ENCODE peak calls at places on chromosomes 12 and 14, in six cellular contexts. H, A, X, Y, V and L are unnamed samples.

GRCh38 chr14:100581228-100582145 is 5.7 kb downstream of the BEGAIN start:
- DNase-seq in H (no peak), A (no peak), X (peak; percentile 2), Y (no peak), V (no peak), L (no peak)

GRCh38 chr14:87687338-87687876 is 305.6 kb downstream of the GALC start:
- DNase-seq in H (no peak), A (no peak), X (no peak), Y (no peak), V (no peak), L (no peak)

GRCh38 chr12:112409906-112410244 is 470 bp upstream of the RPL6 start:
- DNase-seq in H (no peak), A (no peak), X (no peak), Y (no peak), V (no peak), L (no peak)

GRCh38 chr12:124684971-124685688 is 117.7 kb upstream of the NCOR2 start:
- DNase-seq in H (no peak), A (peak; percentile 69), X (no peak), Y (no peak), V (no peak), L (peak; percentile 68)

GRCh38 chr12:27009926-27010325 is 4.3 kb downstream of the TM7SF3 start:
- DNase-seq in H (no peak), A (no peak), X (no peak), Y (peak; percentile 41), V (no peak), L (no peak)

GRCh38 chr12:41850046-41850445 is 294.6 kb downstream of the GXYLT1 start:
- DNase-seq in H (no peak), A (no peak), X (no peak), Y (no peak), V (no peak), L (no peak)

GRCh38 chr12:53292441-53292840 is 2.9 kb upstream of the PFDN5 start:
- DNase-seq in H (no peak), A (no peak), X (no peak), Y (no peak), V (no peak), L (no peak)

GRCh38 chr12:120688527-120689071 is 1.6 kb downstream of the MLEC start:
- DNase-seq in H (no peak), A (no peak), X (no peak), Y (no peak), V (no peak), L (no peak)

DNA sequence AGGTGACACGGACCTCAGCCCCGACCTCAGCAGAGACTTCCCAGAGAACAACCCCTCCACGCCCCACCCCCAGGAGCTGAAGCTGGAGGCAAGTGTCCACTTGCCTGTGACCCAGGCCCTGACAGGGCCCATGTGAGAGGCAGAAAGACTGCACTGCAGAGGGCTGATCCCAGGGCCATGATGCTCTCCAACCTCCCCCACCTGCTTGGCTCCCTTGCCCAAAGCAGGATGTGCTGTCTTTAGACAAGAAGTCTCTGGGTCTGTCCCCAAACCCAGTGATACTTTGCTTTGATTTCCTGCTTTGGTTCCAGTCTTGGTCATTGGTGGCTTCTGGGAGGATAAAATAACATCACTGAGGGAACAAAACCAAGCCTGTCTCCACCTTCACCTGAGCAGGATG is 59.4 kb downstream of the BCL11B start:
- DNase-seq in H (no peak), A (no peak), X (no peak), Y (no peak), V (no peak), L (no peak)
- H3K27ac ChIP-seq in H (no peak overlapping the region), A (no peak overlapping the region), X (no peak overlapping the region), Y (no peak overlapping the region), V (no peak overlapping the region), L (no peak overlapping the region)

DNA sequence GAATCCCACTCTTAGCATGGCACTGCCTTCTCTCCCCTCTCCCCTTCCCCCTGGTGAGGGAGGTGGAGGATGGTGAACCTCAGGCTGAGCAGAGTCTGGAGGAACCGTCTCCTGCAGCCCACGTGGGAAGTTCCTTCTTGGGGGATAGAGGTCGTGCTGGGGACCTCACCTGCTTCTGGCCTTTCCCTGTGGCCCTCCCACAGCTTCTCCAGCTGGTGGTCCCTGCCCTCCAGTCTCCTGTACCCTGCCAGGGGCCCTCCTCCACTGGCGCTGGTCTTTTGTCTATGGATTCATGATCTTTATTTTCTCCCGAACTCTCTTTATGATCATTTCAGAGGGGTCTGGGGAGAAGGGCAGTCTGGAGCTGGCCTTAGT is 9.0 kb upstream of the MTA1 start:
- DNase-seq in H (no peak), A (no peak), X (no peak), Y (no peak), V (no peak), L (no peak)
- H3K4me3 ChIP-seq in H (peak overlapping the region; percentile 45), A (peak overlapping the region; percentile 27), X (peak overlapping the region; percentile 60), Y (peak overlapping the region; percentile 46), V (no peak overlapping the region), L (peak overlapping the region; percentile 47)

GRCh38 chr12:128970941-128971340 is 117.7 kb downstream of the GLT1D1 start:
- DNase-seq in H (no peak), A (no peak), X (no peak), Y (no peak), V (no peak), L (no peak)

GRCh38 chr12:128971802-128972201 is 118.5 kb downstream of the GLT1D1 start:
- DNase-seq in H (no peak), A (no peak), X (no peak), Y (no peak), V (no peak), L (no peak)

GRCh38 chr12:128970110-128970509 is 116.8 kb downstream of the GLT1D1 start:
- DNase-seq in H (no peak), A (no peak), X (no peak), Y (no peak), V (no peak), L (no peak)

GRCh38 chr12:128968668-128969067 is 115.4 kb downstream of the GLT1D1 start:
- DNase-seq in H (no peak), A (no peak), X (no peak), Y (no peak), V (no peak), L (no peak)

DNA sequence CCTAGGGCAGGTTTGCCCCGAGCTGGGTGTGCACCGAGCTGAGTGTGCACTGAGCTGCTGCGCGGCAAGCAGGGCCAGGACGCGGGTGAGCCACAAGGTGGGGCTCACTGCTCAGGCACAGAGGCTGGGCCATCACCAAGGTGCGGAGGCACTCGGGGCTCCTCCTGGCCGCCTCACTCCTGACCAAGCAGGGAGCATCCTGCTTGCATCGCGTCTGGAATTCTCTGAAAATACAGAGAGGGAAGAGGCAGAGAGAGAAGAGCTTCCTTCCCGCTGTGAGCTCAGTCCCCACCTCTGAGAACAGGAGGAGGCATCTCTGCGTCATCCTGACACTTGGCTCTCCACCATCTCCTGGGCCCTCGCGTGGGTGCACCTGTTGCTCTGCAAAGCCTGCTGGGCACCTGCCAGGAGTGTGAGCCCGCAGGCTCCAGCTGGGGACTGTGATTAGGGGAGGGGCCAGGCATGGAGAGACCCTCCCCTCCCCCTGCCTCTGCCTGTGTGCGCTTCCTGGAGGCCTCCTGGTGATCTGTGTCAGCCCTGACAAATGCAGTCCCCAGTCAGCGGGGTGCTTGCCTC is 116.3 kb downstream of the GLT1D1 start:
- DNase-seq in H (no peak), A (no peak), X (no peak), Y (no peak), V (peak; percentile 47), L (no peak)
- TF ChIP-seq CTCF in H (no peak), A (no peak), X (peak; percentile 49), Y (peak; percentile 49), V (peak; percentile 21), L (no peak)

GRCh38 chr12:66190519-66191406 is 1.7 kb downstream of the IRAK3 start:
- DNase-seq in H (no peak), A (peak; percentile 52), X (no peak), Y (peak; percentile 53), V (no peak), L (no peak)
- H3K27ac ChIP-seq in H (no peak overlapping the region), A (no peak overlapping the region), X (peak overlapping the region; percentile 96), Y (no peak overlapping the region), V (no peak overlapping the region), L (no peak overlapping the region)

GRCh38 chr12:12468575-12468974 is 94.1 kb downstream of the DUSP16 start:
- DNase-seq in H (no peak), A (no peak), X (no peak), Y (no peak), V (no peak), L (no peak)

GRCh38 chr12:12467701-12468218 is 94.9 kb downstream of the DUSP16 start:
- DNase-seq in H (no peak), A (peak; percentile 11), X (no peak), Y (no peak), V (no peak), L (no peak)

GRCh38 chr12:12466157-12466556 is 96.5 kb downstream of the DUSP16 start:
- DNase-seq in H (no peak), A (no peak), X (no peak), Y (no peak), V (no peak), L (no peak)

GRCh38 chr12:12465522-12465921 is 97.1 kb downstream of the DUSP16 start:
- DNase-seq in H (no peak), A (no peak), X (no peak), Y (no peak), V (no peak), L (no peak)

DNA sequence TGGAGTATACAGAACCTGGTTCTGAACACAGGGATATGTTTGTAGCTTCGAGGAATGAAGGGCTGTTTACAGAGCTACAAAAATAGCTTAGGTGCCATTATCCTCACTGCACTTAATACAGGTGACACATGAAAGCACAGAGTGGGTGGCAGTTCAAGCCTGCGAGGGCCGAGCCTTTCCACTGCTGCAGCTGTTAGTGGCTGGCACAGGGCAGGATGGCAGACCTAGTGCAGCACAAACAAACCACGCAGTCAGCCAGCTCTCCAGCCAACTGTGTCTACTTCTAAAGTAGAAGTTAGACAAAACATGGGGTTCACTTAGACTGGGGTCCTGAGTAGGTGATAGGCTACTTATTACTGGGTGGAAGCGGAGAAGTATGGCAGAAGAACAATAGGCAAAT is 95.4 kb downstream of the DUSP16 start:
- DNase-seq in H (no peak), A (no peak), X (no peak), Y (no peak), V (no peak), L (no peak)
- H3K4me3 ChIP-seq in H (no peak overlapping the region), A (no peak overlapping the region), X (no peak overlapping the region), Y (no peak overlapping the region), V (no peak overlapping the region), L (no peak overlapping the region)

GRCh38 chr12:63753743-63754142 is 26.0 kb upstream of the RXYLT1 start:
- DNase-seq in H (no peak), A (no peak), X (no peak), Y (no peak), V (peak; percentile 22), L (no peak)
- TF ChIP-seq CTCF in H (peak; percentile 36), A (no peak), X (no peak), Y (no peak), V (peak; percentile 12), L (no peak)

GRCh38 chr14:102353126-102353619 is 9.5 kb downstream of the CINP start:
- DNase-seq in H (no peak), A (no peak), X (no peak), Y (no peak), V (no peak), L (no peak)
- H3K27ac ChIP-seq in H (no peak overlapping the region), A (no peak overlapping the region), X (no peak overlapping the region), Y (no peak overlapping the region), V (no peak overlapping the region), L (no peak overlapping the region)

DNA sequence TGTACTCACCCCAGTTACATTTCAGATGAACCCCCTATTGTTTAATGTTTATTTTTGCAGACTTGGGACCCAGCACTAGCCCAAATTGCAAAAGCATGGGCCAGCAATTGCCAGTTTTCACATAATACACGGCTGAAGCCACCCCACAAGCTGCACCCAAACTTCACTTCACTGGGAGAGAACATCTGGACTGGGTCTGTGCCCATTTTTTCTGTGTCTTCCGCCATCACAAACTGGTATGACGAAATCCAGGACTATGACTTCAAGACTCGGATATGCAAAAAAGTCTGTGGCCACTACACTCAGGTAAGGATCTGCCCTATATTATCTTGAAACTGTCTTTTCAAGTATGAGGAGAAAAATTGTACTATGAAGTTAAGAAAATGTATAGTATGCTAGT is 1.2 kb downstream of the GLIPR1 start:
- DNase-seq in H (no peak), A (peak; percentile 79), X (no peak), Y (no peak), V (no peak), L (no peak)
- H3K4me3 ChIP-seq in H (peak overlapping the region; percentile 73), A (peak overlapping the region; percentile 66), X (peak overlapping the region; percentile 60), Y (no peak overlapping the region), V (peak overlapping the region; percentile 37), L (peak overlapping the region; percentile 61)